ENCODE peak calls at places on chromosomes 5 and 9, in four cellular contexts. O, B, P and D are unnamed samples.

GRCh38 chr9:111148390-111148993 is 110.2 kb upstream of the LPAR1 start:
- DNase-seq in B (no peak), P (no peak), O (peak), D (no peak)

GRCh38 chr9:131562032-131562959 is 17.0 kb downstream of the PRRT1B start:
- DNase-seq in O (peak), P (no peak), B (no peak), D (no peak)

GRCh38 chr5:176152933-176153317 is 85.3 kb upstream of the SIMC1 start:
- DNase-seq in B (no peak), P (no peak), O (no peak), D (no peak)

GRCh38 chr5:32302822-32303754 is 9.7 kb downstream of the MTMR12 start:
- DNase-seq in B (no peak), P (no peak), O (no peak), D (no peak)

GRCh38 chr5:158875272-158875679 is 224.4 kb downstream of the EBF1 start:
- DNase-seq in B (no peak), O (peak), P (no peak), D (no peak)

GRCh38 chr5:87243161-87243877 is 24.4 kb upstream of the RASA1 start:
- DNase-seq in P (no peak), B (no peak), O (peak), D (no peak)

GRCh38 chr5:180816608-180817534 is 14.3 kb upstream of the MGAT1 start:
- DNase-seq in P (no peak), O (peak), B (peak), D (peak)

GRCh38 chr5:96476654-96477053 is 43.6 kb upstream of the PCSK1 start:
- DNase-seq in B (no peak), O (peak), P (no peak), D (no peak)

GRCh38 chr5:5678909-5679308 is 256.4 kb downstream of the ICE1 start:
- DNase-seq in B (no peak), O (no peak), P (no peak), D (no peak)

GRCh38 chr5:3661755-3662296 is 66.2 kb downstream of the IRX1 start:
- DNase-seq in P (no peak), B (no peak), O (no peak), D (peak)

GRCh38 chr9:25677301-25678146 is 720 bp downstream of the TUSC1 start:
- DNase-seq in P (peak), B (peak), O (peak), D (peak)

GRCh38 chr9:128207076-128207731 is 4.0 kb downstream of the DNM1 start:
- DNase-seq in P (no peak), O (no peak), B (no peak), D (no peak)

GRCh38 chr5:168291961-168292782 is 727 bp downstream of the WWC1 start:
- DNase-seq in B (peak), O (no peak), P (no peak), D (no peak)

GRCh38 chr5:91443761-91444467 is 60.8 kb upstream of the ARRDC3 start:
- DNase-seq in B (no peak), P (no peak), O (no peak), D (no peak)

GRCh38 chr5:142944140-142944539 is 174.0 kb downstream of the ARHGAP26 start:
- DNase-seq in P (no peak), O (no peak), B (no peak), D (no peak)

GRCh38 chr5:81665795-81666194 is 85.1 kb downstream of the SSBP2 start:
- DNase-seq in P (no peak), B (no peak), O (no peak), D (no peak)

GRCh38 chr5:143877196-143877595 is 65.2 kb downstream of the HMHB1 start:
- DNase-seq in P (no peak), O (no peak), B (no peak), D (no peak)

GRCh38 chr9:89743576-89744254 is 138.9 kb downstream of the GADD45G start:
- DNase-seq in O (no peak), B (peak), P (peak), D (no peak)

GRCh38 chr5:131957721-131958483 is 12.4 kb upstream of the MEIKIN start:
- DNase-seq in O (no peak), P (no peak), B (no peak), D (no peak)

GRCh38 chr5:113487779-113488644 is at the start of gene MCC:
- DNase-seq in O (peak), B (peak), P (peak), D (peak)

GRCh38 chr5:8340261-8340660 is 471.3 kb downstream of the MTRR start:
- DNase-seq in B (no peak), O (no peak), P (no peak), D (no peak)

GRCh38 chr9:82504620-82505019 is 516.0 kb downstream of the SPATA31D1 start:
- DNase-seq in P (no peak), B (no peak), O (no peak), D (no peak)

GRCh38 chr5:123124495-123125171 is 35.6 kb downstream of the PRDM6 start:
- DNase-seq in B (no peak), P (no peak), O (no peak), D (no peak)

GRCh38 chr9:124795881-124796415 is 19.0 kb downstream of the OLFML2A start:
- DNase-seq in B (no peak), O (no peak), P (no peak), D (no peak)

GRCh38 chr9:20872340-20872977 is 159.0 kb downstream of the HACD4 start:
- DNase-seq in P (no peak), O (peak), B (no peak), D (no peak)

GRCh38 chr5:111224561-111224989 is 391 bp downstream of the CAMK4 start:
- DNase-seq in B (peak), P (peak), O (no peak), D (no peak)